ENCODE peak calls at places on chromosomes 1 and 21, in eight cellular contexts. L is AG10803, U is GF-D8, R is heart left ventricle, O is AG09309, T is nucleus accumbens, K is choroid plexus epithelial cell, H is fibroblast of the aortic adventitia. V is an unnamed sample.

GRCh38 chr1:200795151-200795550 is 56.5 kb downstream of the CAMSAP2 start:
- DNase-seq in K (peak), R (no peak), U (no peak), H (peak), T (no peak), L (peak), O (no peak), V (peak)

GRCh38 chr1:31674626-31675025 is 29.2 kb downstream of the COL16A1 start:
- DNase-seq in T (no peak), U (no peak), H (no peak), K (no peak), R (no peak), L (no peak), O (no peak), V (peak)

GRCh38 chr1:201025571-201026002 is 2.1 kb upstream of the KIF21B start:
- DNase-seq in T (no peak), O (no peak), U (peak), K (peak), L (no peak), R (no peak), H (no peak), V (peak)

GRCh38 chr1:200464784-200465400 is 55.1 kb upstream of the ZNF281 start:
- DNase-seq in U (no peak), O (no peak), T (no peak), H (no peak), K (no peak), L (no peak), R (no peak), V (peak)

GRCh38 chr1:108117908-108118902 is 81.9 kb downstream of the SLC25A24 start:
- DNase-seq in O (peak), L (peak), H (peak), T (no peak), K (peak), U (peak), R (no peak), V (peak)

GRCh38 chr1:38730511-38731397 is 128.8 kb downstream of the RRAGC start:
- DNase-seq in T (no peak), R (no peak), O (no peak), K (peak), H (peak), L (no peak), U (no peak), V (peak)

GRCh38 chr1:162212713-162213112 is 143.2 kb downstream of the NOS1AP start:
- DNase-seq in U (no peak), T (no peak), L (no peak), K (no peak), R (peak), H (no peak), O (no peak), V (no peak)

GRCh38 chr1:2583871-2584341 is 2.7 kb upstream of the PRXL2B start:
- DNase-seq in U (no peak), L (no peak), R (peak), T (no peak), O (no peak), H (no peak), K (no peak), V (no peak)

GRCh38 chr1:218702808-218703207 is 357.7 kb downstream of the TGFB2 start:
- DNase-seq in K (no peak), H (no peak), U (no peak), T (no peak), R (no peak), L (no peak), O (no peak), V (no peak)

GRCh38 chr21:42827588-42827987 is 51.8 kb downstream of the WDR4 start:
- DNase-seq in H (no peak), U (no peak), K (no peak), T (no peak), O (no peak), L (no peak), R (no peak), V (no peak)

GRCh38 chr21:35632711-35633110 is 427.6 kb downstream of the SETD4 start:
- DNase-seq in K (no peak), L (no peak), O (no peak), U (no peak), R (no peak), T (no peak), H (no peak), V (no peak)

GRCh38 chr1:86774305-86775304 is 70.2 kb downstream of the SH3GLB1 start:
- DNase-seq in L (peak), K (peak), O (peak), H (peak), R (peak), U (peak), T (peak), V (peak)

GRCh38 chr1:38926091-38926490 is 15.5 kb downstream of the RHBDL2 start:
- DNase-seq in T (no peak), R (no peak), H (no peak), L (no peak), O (no peak), U (no peak), K (no peak), V (no peak)

GRCh38 chr1:169623132-169623926 is 6.6 kb downstream of the SELP start:
- DNase-seq in T (no peak), H (no peak), R (no peak), O (no peak), U (no peak), K (no peak), L (no peak), V (no peak)

GRCh38 chr1:8352886-8353285 is 35.0 kb downstream of the SLC45A1 start:
- DNase-seq in T (no peak), L (no peak), U (no peak), H (no peak), K (no peak), R (no peak), O (no peak), V (no peak)

GRCh38 chr1:43705982-43706597 is 1.2 kb upstream of the ST3GAL3 start:
- DNase-seq in R (no peak), T (no peak), U (no peak), L (peak), O (no peak), K (no peak), H (no peak), V (peak)

GRCh38 chr1:112710159-112710558 is 3.2 kb upstream of the RHOC start:
- DNase-seq in O (no peak), H (no peak), R (no peak), L (no peak), U (no peak), K (no peak), T (no peak), V (no peak)

GRCh38 chr1:159646687-159647086 is 59.1 kb downstream of the APCS start:
- DNase-seq in U (peak), L (no peak), T (no peak), H (no peak), K (no peak), R (no peak), O (no peak), V (no peak)

GRCh38 chr1:70071597-70071996 is 133.8 kb downstream of the LRRC40 start:
- DNase-seq in L (peak), R (no peak), H (peak), T (no peak), O (peak), U (no peak), K (peak), V (peak)

GRCh38 chr1:53319296-53320101 is 8.4 kb downstream of the LRP8 start:
- DNase-seq in K (no peak), L (no peak), H (no peak), R (peak), O (no peak), T (no peak), U (no peak), V (no peak)

GRCh38 chr1:116489231-116489697 is 81.6 kb downstream of the CD58 start:
- DNase-seq in K (no peak), T (peak), L (no peak), O (no peak), U (no peak), H (no peak), R (no peak), V (peak)

GRCh38 chr1:173212952-173213491 is 5.9 kb upstream of the TNFSF4 start:
- DNase-seq in H (no peak), T (no peak), K (no peak), U (no peak), O (no peak), R (no peak), L (no peak), V (no peak)

GRCh38 chr1:220139966-220140365 is 46.0 kb downstream of the IARS2 start:
- DNase-seq in L (no peak), T (no peak), K (no peak), H (peak), O (no peak), R (no peak), U (no peak), V (no peak)

GRCh38 chr1:224092111-224092510 is 21.8 kb upstream of the FBXO28 start:
- DNase-seq in R (no peak), H (no peak), L (no peak), K (no peak), O (no peak), U (no peak), T (no peak), V (no peak)

GRCh38 chr1:84689514-84690396 is 506 bp downstream of the SSX2IP start:
- DNase-seq in R (peak), T (peak), K (peak), O (no peak), U (no peak), L (peak), H (peak), V (peak)

GRCh38 chr1:8962812-8963669 is 17.4 kb downstream of the CA6 start:
- DNase-seq in T (no peak), U (peak), L (peak), H (peak), O (no peak), R (no peak), K (peak), V (peak)

GRCh38 chr1:222288056-222288455 is 259.8 kb downstream of the HHIPL2 start:
- DNase-seq in R (no peak), O (no peak), U (no peak), H (peak), K (no peak), L (no peak), T (no peak), V (peak)

GRCh38 chr1:25879675-25880074 is 4.2 kb upstream of the PAQR7 start:
- DNase-seq in O (no peak), U (no peak), H (peak), L (no peak), T (no peak), K (no peak), R (no peak), V (no peak)

GRCh38 chr1:18201997-18202719 is 94.6 kb downstream of the IGSF21 start:
- DNase-seq in T (no peak), R (no peak), U (no peak), O (no peak), H (no peak), K (no peak), L (no peak), V (no peak)

GRCh38 chr21:39546522-39546921 is 66.2 kb upstream of the B3GALT5 start:
- DNase-seq in K (no peak), R (no peak), L (no peak), T (no peak), H (no peak), U (no peak), O (no peak), V (no peak)

GRCh38 chr1:220876511-220877347 is 2.5 kb upstream of the HLX start:
- DNase-seq in K (peak), H (no peak), U (peak), R (peak), T (no peak), O (no peak), L (no peak), V (no peak)

GRCh38 chr1:193740762-193741161 is 554.3 kb upstream of the B3GALT2 start:
- DNase-seq in H (no peak), L (no peak), T (no peak), O (no peak), U (no peak), R (no peak), K (no peak), V (no peak)

GRCh38 chr1:48668339-48668738 is 108.4 kb downstream of the BEND5 start:
- DNase-seq in K (no peak), L (no peak), O (no peak), U (no peak), H (no peak), T (no peak), R (no peak), V (no peak)

GRCh38 chr1:8733463-8733862 is 84.0 kb downstream of the RERE start:
- DNase-seq in R (no peak), U (no peak), O (no peak), L (no peak), T (no peak), H (no peak), K (no peak), V (no peak)

V was measured in GM23248.